ENCODE peak calls at places on chromosomes 7 and 10, in ten cellular contexts. E, M, V, A, D, N, P, S, I and L are unnamed samples.

GRCh38 chr7:99559276-99559915 is 954 bp downstream of the ZNF655 start:
- DNase-seq in E (peak; percentile 30), S (no peak), V (no peak), D (no peak), A (no peak), M (no peak), N (no peak), P (peak; percentile 19), I (no peak), L (peak; percentile 58)

GRCh38 chr7:106421181-106421762 is 136.5 kb upstream of the NAMPT start:
- DNase-seq in I (peak; percentile 65), S (peak; percentile 61), M (peak; percentile 73), V (no peak), E (peak; percentile 63), N (peak; percentile 84), D (no peak), A (no peak), P (no peak), L (peak; percentile 78)

GRCh38 chr7:50721661-50722259 is 60.9 kb downstream of the GRB10 start:
- DNase-seq in S (no peak), D (no peak), I (peak; percentile 64), V (no peak), M (no peak), P (no peak), E (no peak), N (no peak), A (no peak), L (no peak)

GRCh38 chr7:20214787-20215669 is 2.2 kb downstream of the MACC1 start:
- DNase-seq in N (no peak), V (no peak), A (no peak), P (no peak), M (no peak), E (no peak), D (peak; percentile 73), S (no peak), I (no peak), L (peak; percentile 68)

GRCh38 chr7:119996634-119997033 is 276.3 kb upstream of the KCND2 start:
- DNase-seq in P (no peak), D (no peak), N (no peak), E (peak; percentile 12), M (no peak), V (no peak), I (no peak), S (no peak), A (no peak), L (no peak)

GRCh38 chr10:125263551-125263950 is 103.2 kb upstream of the CTBP2 start:
- DNase-seq in E (no peak), A (no peak), S (no peak), I (no peak), V (no peak), D (no peak), M (no peak), N (no peak), P (no peak), L (peak; percentile 45)

GRCh38 chr10:95445223-95445836 is 115.8 kb downstream of the SORBS1 start:
- DNase-seq in N (peak; percentile 89), M (peak; percentile 53), S (peak; percentile 47), I (peak; percentile 83), A (no peak), E (peak; percentile 78), D (no peak), V (no peak), P (no peak), L (peak; percentile 79)

GRCh38 chr7:1540391-1541271 is 10.1 kb downstream of the MAFK start:
- DNase-seq in P (no peak), M (no peak), I (no peak), D (no peak), S (no peak), V (no peak), A (no peak), N (peak; percentile 49), E (no peak), L (peak; percentile 7)

GRCh38 chr10:3172081-3172445 is 519 bp downstream of the PITRM1 start:
- DNase-seq in N (no peak), M (peak; percentile 28), P (no peak), I (peak; percentile 16), S (peak; percentile 30), D (peak; percentile 33), A (no peak), V (no peak), E (peak; percentile 77), L (peak; percentile 58)

GRCh38 chr10:33136781-33137180 is 178.8 kb upstream of the ITGB1 start:
- DNase-seq in I (peak; percentile 44), M (no peak), V (no peak), S (no peak), A (no peak), E (peak; percentile 58), P (no peak), D (no peak), N (no peak), L (peak; percentile 72)

GRCh38 chr10:78772986-78773530 is 295.7 kb upstream of the ZMIZ1 start:
- DNase-seq in I (no peak), E (no peak), N (no peak), S (no peak), M (no peak), A (no peak), D (no peak), V (no peak), P (no peak), L (no peak)

GRCh38 chr10:48872234-48872633 is 67.4 kb downstream of the LRRC18 start:
- DNase-seq in N (no peak), D (no peak), S (no peak), V (no peak), M (no peak), E (no peak), P (no peak), A (no peak), I (no peak), L (no peak)

GRCh38 chr7:74043523-74043951 is 15.6 kb downstream of the ELN start:
- DNase-seq in I (no peak), A (no peak), N (no peak), S (no peak), V (no peak), P (no peak), E (no peak), D (no peak), M (peak; percentile 50), L (peak; percentile 83)

GRCh38 chr10:98482096-98482495 is 35.4 kb upstream of the HPS1 start:
- DNase-seq in V (no peak), P (no peak), E (no peak), S (no peak), D (no peak), M (no peak), I (no peak), N (no peak), A (no peak), L (no peak)

GRCh38 chr7:72343991-72344390 is 68.1 kb downstream of the CALN1 start:
- DNase-seq in N (no peak), E (no peak), I (no peak), D (no peak), V (no peak), A (no peak), M (no peak), S (no peak), P (no peak), L (no peak)

GRCh38 chr7:38318803-38319416 is 45.5 kb upstream of the TARP start:
- DNase-seq in M (peak; percentile 48), E (peak; percentile 67), I (peak; percentile 29), N (no peak), V (no peak), S (peak; percentile 64), P (no peak), D (peak; percentile 66), A (no peak), L (peak; percentile 89)

GRCh38 chr7:112492165-112492564 is 11.4 kb downstream of the LSMEM1 start:
- DNase-seq in A (no peak), V (no peak), P (no peak), N (no peak), M (no peak), I (no peak), D (no peak), S (no peak), E (no peak), L (no peak)